ENCODE peak calls at places on chromosomes 7 and 10, in eight cellular contexts. One of them, this sample, is unnamed.

GRCh38 chr7:77393261-77393660 is 22.9 kb downstream of the GSAP start:
- DNase-seq in fibroblast of the aortic adventitia: no peak
- DNase-seq in fibroblast of lung: no peak
- DNase-seq in psoas muscle: no peak
- DNase-seq in mucosa of descending colon: no peak
- DNase-seq in tibial artery: no peak
- DNase-seq in CD8-positive, alpha-beta T cell: no peak
- DNase-seq in skeletal muscle cell: no peak
- DNase-seq in this sample: no peak

GRCh38 chr7:151876112-151876898 is 610 bp downstream of the PRKAG2 start:
- DNase-seq in fibroblast of the aortic adventitia: peak
- DNase-seq in fibroblast of lung: peak
- DNase-seq in psoas muscle: peak
- DNase-seq in mucosa of descending colon: peak
- DNase-seq in tibial artery: peak
- DNase-seq in CD8-positive, alpha-beta T cell: peak
- DNase-seq in skeletal muscle cell: no peak
- DNase-seq in this sample: peak

GRCh38 chr10:19654576-19654975 is 161.7 kb upstream of the PLXDC2 start:
- DNase-seq in fibroblast of the aortic adventitia: peak
- DNase-seq in fibroblast of lung: peak
- DNase-seq in psoas muscle: no peak
- DNase-seq in mucosa of descending colon: no peak
- DNase-seq in tibial artery: no peak
- DNase-seq in CD8-positive, alpha-beta T cell: no peak
- DNase-seq in skeletal muscle cell: peak
- DNase-seq in this sample: no peak

GRCh38 chr10:99976886-99977391 is 32.8 kb downstream of the DNMBP start:
- DNase-seq in fibroblast of the aortic adventitia: peak
- DNase-seq in fibroblast of lung: peak
- DNase-seq in psoas muscle: no peak
- DNase-seq in mucosa of descending colon: no peak
- DNase-seq in tibial artery: no peak
- DNase-seq in CD8-positive, alpha-beta T cell: no peak
- DNase-seq in skeletal muscle cell: peak
- DNase-seq in this sample: no peak

GRCh38 chr10:18044976-18045720 is 93.4 kb downstream of the SLC39A12 start:
- DNase-seq in fibroblast of the aortic adventitia: peak
- DNase-seq in fibroblast of lung: peak
- DNase-seq in psoas muscle: no peak
- DNase-seq in mucosa of descending colon: no peak
- DNase-seq in tibial artery: no peak
- DNase-seq in CD8-positive, alpha-beta T cell: no peak
- DNase-seq in skeletal muscle cell: peak
- DNase-seq in this sample: no peak

GRCh38 chr10:89659185-89660131 is 14.4 kb upstream of the PANK1 start:
- DNase-seq in fibroblast of the aortic adventitia: peak
- DNase-seq in fibroblast of lung: peak
- DNase-seq in psoas muscle: no peak
- DNase-seq in mucosa of descending colon: no peak
- DNase-seq in tibial artery: no peak
- DNase-seq in CD8-positive, alpha-beta T cell: no peak
- DNase-seq in skeletal muscle cell: no peak
- DNase-seq in this sample: no peak

GRCh38 chr7:19392246-19392645 is 247.0 kb upstream of the FERD3L start:
- DNase-seq in fibroblast of the aortic adventitia: peak
- DNase-seq in fibroblast of lung: peak
- DNase-seq in psoas muscle: no peak
- DNase-seq in mucosa of descending colon: no peak
- DNase-seq in tibial artery: no peak
- DNase-seq in CD8-positive, alpha-beta T cell: no peak
- DNase-seq in skeletal muscle cell: peak
- DNase-seq in this sample: no peak

GRCh38 chr10:90193240-90193985 is 492.0 kb downstream of the KIF20B start:
- DNase-seq in fibroblast of the aortic adventitia: peak
- DNase-seq in fibroblast of lung: peak
- DNase-seq in psoas muscle: no peak
- DNase-seq in mucosa of descending colon: no peak
- DNase-seq in tibial artery: no peak
- DNase-seq in CD8-positive, alpha-beta T cell: no peak
- DNase-seq in skeletal muscle cell: peak
- DNase-seq in this sample: no peak

GRCh38 chr7:128004623-128005022 is 26.6 kb downstream of the LRRC4 start:
- DNase-seq in fibroblast of the aortic adventitia: no peak
- DNase-seq in fibroblast of lung: no peak
- DNase-seq in psoas muscle: no peak
- DNase-seq in mucosa of descending colon: no peak
- DNase-seq in tibial artery: no peak
- DNase-seq in CD8-positive, alpha-beta T cell: no peak
- DNase-seq in skeletal muscle cell: no peak
- DNase-seq in this sample: no peak

GRCh38 chr10:128147669-128148068 is 21.4 kb upstream of the MKI67 start:
- DNase-seq in fibroblast of the aortic adventitia: peak
- DNase-seq in fibroblast of lung: peak
- DNase-seq in psoas muscle: no peak
- DNase-seq in mucosa of descending colon: no peak
- DNase-seq in tibial artery: no peak
- DNase-seq in CD8-positive, alpha-beta T cell: no peak
- DNase-seq in skeletal muscle cell: peak
- DNase-seq in this sample: no peak

GRCh38 chr7:90945104-90945752 is 319.0 kb upstream of the FZD1 start:
- DNase-seq in fibroblast of the aortic adventitia: peak
- DNase-seq in fibroblast of lung: peak
- DNase-seq in psoas muscle: no peak
- DNase-seq in mucosa of descending colon: no peak
- DNase-seq in tibial artery: no peak
- DNase-seq in CD8-positive, alpha-beta T cell: no peak
- DNase-seq in skeletal muscle cell: peak
- DNase-seq in this sample: no peak

GRCh38 chr7:4268040-4268965 is 413.8 kb upstream of the FOXK1 start:
- DNase-seq in fibroblast of the aortic adventitia: no peak
- DNase-seq in fibroblast of lung: no peak
- DNase-seq in psoas muscle: no peak
- DNase-seq in mucosa of descending colon: no peak
- DNase-seq in tibial artery: no peak
- DNase-seq in CD8-positive, alpha-beta T cell: no peak
- DNase-seq in skeletal muscle cell: no peak
- DNase-seq in this sample: no peak

GRCh38 chr10:71582019-71582418 is 137.6 kb downstream of the C10orf105 start:
- DNase-seq in fibroblast of the aortic adventitia: peak
- DNase-seq in fibroblast of lung: peak
- DNase-seq in psoas muscle: no peak
- DNase-seq in mucosa of descending colon: no peak
- DNase-seq in tibial artery: no peak
- DNase-seq in CD8-positive, alpha-beta T cell: no peak
- DNase-seq in skeletal muscle cell: no peak
- DNase-seq in this sample: no peak

GRCh38 chr7:46557295-46557711 is 636.2 kb upstream of the IGFBP3 start:
- DNase-seq in fibroblast of the aortic adventitia: no peak
- DNase-seq in fibroblast of lung: peak
- DNase-seq in psoas muscle: no peak
- DNase-seq in mucosa of descending colon: no peak
- DNase-seq in tibial artery: no peak
- DNase-seq in CD8-positive, alpha-beta T cell: no peak
- DNase-seq in skeletal muscle cell: no peak
- DNase-seq in this sample: no peak

DNA sequence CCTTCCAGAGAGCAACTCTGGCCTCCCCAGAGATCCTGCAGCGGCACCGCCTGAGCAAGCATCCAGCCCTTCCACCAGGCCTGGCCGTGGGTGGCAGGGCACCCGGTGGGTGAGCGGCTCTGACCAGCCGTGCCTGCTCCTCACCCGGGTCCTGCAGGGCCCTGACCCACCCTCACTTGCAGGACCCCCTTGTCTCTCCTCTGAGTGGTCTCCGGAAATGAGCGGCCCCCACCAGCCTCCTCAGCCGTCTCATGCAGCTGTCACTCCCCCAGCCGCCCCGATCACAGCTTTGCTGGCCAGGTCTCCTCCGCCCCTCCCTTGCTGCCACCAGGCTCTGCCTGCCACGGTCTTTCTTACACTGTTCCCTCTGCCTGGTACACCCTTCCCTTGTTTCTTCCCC is 218.2 kb downstream of the TCERG1L start:
- DNase-seq in fibroblast of the aortic adventitia: no peak
- DNase-seq in fibroblast of lung: no peak
- DNase-seq in psoas muscle: no peak
- DNase-seq in mucosa of descending colon: no peak
- DNase-seq in tibial artery: no peak
- DNase-seq in CD8-positive, alpha-beta T cell: no peak
- DNase-seq in skeletal muscle cell: no peak
- DNase-seq in this sample: no peak
- H3K4me3 ChIP-seq in fibroblast of the aortic adventitia: no peak
- H3K4me3 ChIP-seq in fibroblast of lung: no peak
- H3K4me3 ChIP-seq in psoas muscle: no peak
- H3K4me3 ChIP-seq in mucosa of descending colon: no peak
- H3K4me3 ChIP-seq in tibial artery: no peak
- H3K4me3 ChIP-seq in CD8-positive, alpha-beta T cell: no peak
- H3K4me3 ChIP-seq in skeletal muscle cell: no peak
- H3K4me3 ChIP-seq in this sample: no peak

DNA sequence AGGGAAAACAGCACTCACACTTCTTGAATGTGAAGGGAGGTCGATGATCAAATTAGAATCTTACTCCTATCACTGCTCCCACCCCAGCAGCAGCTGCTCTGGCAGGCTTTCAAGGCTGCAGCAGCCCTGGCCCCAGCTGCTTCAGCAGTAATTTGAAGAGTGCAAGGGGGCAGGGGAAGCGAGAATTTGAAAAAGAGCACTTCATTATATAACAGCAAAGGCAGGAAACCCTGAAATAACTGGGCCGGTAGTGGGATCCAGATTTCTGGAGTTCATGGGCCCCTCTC is 44.9 kb downstream of the MYPN start:
- DNase-seq in fibroblast of the aortic adventitia: peak
- DNase-seq in fibroblast of lung: peak
- DNase-seq in psoas muscle: peak
- DNase-seq in mucosa of descending colon: no peak
- DNase-seq in tibial artery: no peak
- DNase-seq in CD8-positive, alpha-beta T cell: no peak
- DNase-seq in skeletal muscle cell: peak
- DNase-seq in this sample: no peak
- H3K4me3 ChIP-seq in fibroblast of the aortic adventitia: no peak
- H3K4me3 ChIP-seq in fibroblast of lung: no peak
- H3K4me3 ChIP-seq in psoas muscle: peak
- H3K4me3 ChIP-seq in mucosa of descending colon: no peak
- H3K4me3 ChIP-seq in tibial artery: no peak
- H3K4me3 ChIP-seq in CD8-positive, alpha-beta T cell: no peak
- H3K4me3 ChIP-seq in skeletal muscle cell: no peak
- H3K4me3 ChIP-seq in this sample: no peak

DNA sequence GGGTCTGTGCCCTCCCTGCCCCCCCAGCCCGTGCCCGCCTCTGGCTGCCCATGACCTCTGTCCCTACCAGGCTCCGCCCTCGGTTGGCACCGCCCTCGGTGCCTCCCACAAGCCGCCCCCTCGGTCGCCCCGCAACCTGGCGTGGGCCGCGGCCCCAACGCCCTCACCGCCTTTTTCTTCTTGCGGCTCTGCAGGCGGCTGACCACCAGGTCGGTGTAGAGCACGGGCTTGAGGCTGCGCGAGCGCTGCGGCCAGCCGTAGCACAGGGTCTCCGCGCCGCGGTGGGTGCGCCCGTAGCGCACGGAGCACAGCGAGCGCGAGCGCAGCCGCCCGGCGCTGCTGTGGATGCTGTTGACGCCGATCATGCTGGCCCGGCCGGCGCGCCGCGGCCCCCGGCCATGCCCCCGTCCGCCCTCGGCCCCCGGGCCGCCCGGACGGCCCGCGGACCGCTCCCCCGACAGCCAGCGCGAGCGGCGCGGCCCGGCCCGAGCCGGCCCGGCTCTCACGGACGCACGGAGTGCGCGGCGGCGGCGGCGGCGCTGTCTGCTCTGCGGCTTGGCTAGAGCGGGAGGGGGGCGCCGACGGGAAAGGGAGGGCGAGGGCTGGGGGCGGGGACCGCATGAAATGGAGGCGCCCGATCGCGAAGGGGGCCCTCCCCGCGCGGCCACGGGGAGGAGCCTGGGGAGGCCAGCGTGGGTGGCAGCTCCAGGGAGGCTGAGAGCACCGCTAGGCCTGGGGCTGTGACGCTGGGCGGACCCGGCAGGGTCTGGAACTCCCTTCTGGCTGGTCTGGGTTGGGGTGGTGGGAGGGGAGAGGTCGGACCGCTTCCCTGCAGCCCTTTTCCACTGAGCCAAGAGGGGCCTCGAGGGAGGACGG is 9.6 kb downstream of the PSD start:
- DNase-seq in fibroblast of the aortic adventitia: no peak
- DNase-seq in fibroblast of lung: peak
- DNase-seq in psoas muscle: no peak
- DNase-seq in mucosa of descending colon: peak
- DNase-seq in tibial artery: no peak
- DNase-seq in CD8-positive, alpha-beta T cell: peak
- DNase-seq in skeletal muscle cell: no peak
- DNase-seq in this sample: no peak
- H3K4me3 ChIP-seq in fibroblast of the aortic adventitia: peak
- H3K4me3 ChIP-seq in fibroblast of lung: peak
- H3K4me3 ChIP-seq in psoas muscle: peak
- H3K4me3 ChIP-seq in mucosa of descending colon: no peak
- H3K4me3 ChIP-seq in tibial artery: peak
- H3K4me3 ChIP-seq in CD8-positive, alpha-beta T cell: peak
- H3K4me3 ChIP-seq in skeletal muscle cell: peak
- H3K4me3 ChIP-seq in this sample: peak

GRCh38 chr7:100817097-100817496 is 10.2 kb downstream of the EPHB4 start:
- DNase-seq in fibroblast of the aortic adventitia: no peak
- DNase-seq in fibroblast of lung: no peak
- DNase-seq in psoas muscle: no peak
- DNase-seq in mucosa of descending colon: peak
- DNase-seq in tibial artery: no peak
- DNase-seq in CD8-positive, alpha-beta T cell: no peak
- DNase-seq in skeletal muscle cell: no peak
- DNase-seq in this sample: no peak

GRCh38 chr7:100808354-100808875 is 18.9 kb downstream of the EPHB4 start:
- DNase-seq in fibroblast of the aortic adventitia: no peak
- DNase-seq in fibroblast of lung: no peak
- DNase-seq in psoas muscle: no peak
- DNase-seq in mucosa of descending colon: no peak
- DNase-seq in tibial artery: no peak
- DNase-seq in CD8-positive, alpha-beta T cell: no peak
- DNase-seq in skeletal muscle cell: no peak
- DNase-seq in this sample: no peak

GRCh38 chr7:100811480-100811879 is 15.8 kb downstream of the EPHB4 start:
- DNase-seq in fibroblast of the aortic adventitia: no peak
- DNase-seq in fibroblast of lung: no peak
- DNase-seq in psoas muscle: no peak
- DNase-seq in mucosa of descending colon: no peak
- DNase-seq in tibial artery: no peak
- DNase-seq in CD8-positive, alpha-beta T cell: no peak
- DNase-seq in skeletal muscle cell: no peak
- DNase-seq in this sample: no peak

GRCh38 chr7:100818366-100818765 is 9.0 kb downstream of the EPHB4 start:
- DNase-seq in fibroblast of the aortic adventitia: no peak
- DNase-seq in fibroblast of lung: no peak
- DNase-seq in psoas muscle: no peak
- DNase-seq in mucosa of descending colon: peak
- DNase-seq in tibial artery: no peak
- DNase-seq in CD8-positive, alpha-beta T cell: no peak
- DNase-seq in skeletal muscle cell: no peak
- DNase-seq in this sample: no peak

DNA sequence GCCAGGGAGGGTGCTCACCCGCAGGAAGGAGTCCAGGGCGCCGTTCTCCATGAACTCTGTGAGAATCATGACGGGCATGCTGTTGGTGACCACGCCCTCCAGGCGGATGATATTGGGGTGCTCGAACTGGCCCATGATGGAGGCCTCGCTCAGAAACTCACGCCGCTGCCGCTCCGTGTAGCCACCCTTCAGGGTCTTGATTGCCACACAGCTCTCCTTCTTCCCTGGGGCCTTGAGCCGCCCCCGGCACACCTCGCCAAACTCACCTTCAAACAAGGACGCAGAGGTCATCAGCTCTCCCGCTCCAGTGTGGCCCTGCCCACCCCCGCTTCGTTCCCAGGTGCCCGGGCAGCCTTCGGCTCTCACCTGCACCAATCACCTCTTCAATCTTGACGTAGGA is 14.6 kb downstream of the EPHB4 start:
- DNase-seq in fibroblast of the aortic adventitia: no peak
- DNase-seq in fibroblast of lung: no peak
- DNase-seq in psoas muscle: no peak
- DNase-seq in mucosa of descending colon: no peak
- DNase-seq in tibial artery: no peak
- DNase-seq in CD8-positive, alpha-beta T cell: no peak
- DNase-seq in skeletal muscle cell: no peak
- DNase-seq in this sample: no peak
- H3K4me3 ChIP-seq in fibroblast of the aortic adventitia: no peak
- H3K4me3 ChIP-seq in fibroblast of lung: no peak
- H3K4me3 ChIP-seq in psoas muscle: no peak
- H3K4me3 ChIP-seq in mucosa of descending colon: no peak
- H3K4me3 ChIP-seq in tibial artery: no peak
- H3K4me3 ChIP-seq in CD8-positive, alpha-beta T cell: no peak
- H3K4me3 ChIP-seq in skeletal muscle cell: no peak
- H3K4me3 ChIP-seq in this sample: no peak